ENCODE peak calls at places on chromosomes 7 and 10, in nine cellular contexts. K is heart left ventricle, W is psoas muscle, Z is left lung, P is brain microvascular endothelial cell, G is HCT116, I is colonic mucosa, Q is stomach, C is cardiac muscle cell. O is an unnamed sample.

GRCh38 chr7:79506481-79506880 is 53.0 kb upstream of the MAGI2 start:
- DNase-seq in K (no peak), W (no peak), Z (no peak), P (peak; percentile 37), G (no peak), I (no peak), Q (no peak), C (peak; percentile 73), O (no peak)

GRCh38 chr10:103677486-103677885 is 177.9 kb downstream of the SH3PXD2A start:
- DNase-seq in K (no peak), W (no peak), Z (no peak), P (no peak), G (no peak), I (no peak), Q (no peak), C (no peak), O (no peak)

GRCh38 chr10:95236068-95236903 is 42.2 kb downstream of the ACSM6 start:
- DNase-seq in K (no peak), W (no peak), Z (no peak), P (no peak), G (peak; percentile 68), I (no peak), Q (no peak), C (peak; percentile 37), O (no peak)

GRCh38 chr7:36820527-36821170 is 96.4 kb upstream of the AOAH start:
- DNase-seq in K (no peak), W (no peak), Z (no peak), P (no peak), G (no peak), I (no peak), Q (no peak), C (peak; percentile 90), O (no peak)

GRCh38 chr10:112949875-112950507 is at the start of gene TCF7L2:
- DNase-seq in K (peak; percentile 97), W (peak; percentile 97), Z (peak; percentile 96), P (peak; percentile 97), G (peak; percentile 100), I (peak; percentile 97), Q (peak; percentile 96), C (peak; percentile 99), O (peak; percentile 96)

GRCh38 chr7:48031111-48031510 is 2.2 kb upstream of the SUN3 start:
- DNase-seq in K (no peak), W (no peak), Z (no peak), P (no peak), G (no peak), I (no peak), Q (no peak), C (no peak), O (no peak)

GRCh38 chr10:69449841-69450240 is 1.4 kb upstream of the TSPAN15 start:
- DNase-seq in K (no peak), W (peak; percentile 66), Z (no peak), P (peak; percentile 43), G (peak; percentile 77), I (peak; percentile 86), Q (peak; percentile 69), C (peak; percentile 64), O (peak; percentile 60)

GRCh38 chr7:103668538-103668937 is 222.5 kb upstream of the SLC26A5 start:
- DNase-seq in K (no peak), W (no peak), Z (no peak), P (no peak), G (no peak), I (no peak), Q (no peak), C (no peak), O (no peak)

DNA sequence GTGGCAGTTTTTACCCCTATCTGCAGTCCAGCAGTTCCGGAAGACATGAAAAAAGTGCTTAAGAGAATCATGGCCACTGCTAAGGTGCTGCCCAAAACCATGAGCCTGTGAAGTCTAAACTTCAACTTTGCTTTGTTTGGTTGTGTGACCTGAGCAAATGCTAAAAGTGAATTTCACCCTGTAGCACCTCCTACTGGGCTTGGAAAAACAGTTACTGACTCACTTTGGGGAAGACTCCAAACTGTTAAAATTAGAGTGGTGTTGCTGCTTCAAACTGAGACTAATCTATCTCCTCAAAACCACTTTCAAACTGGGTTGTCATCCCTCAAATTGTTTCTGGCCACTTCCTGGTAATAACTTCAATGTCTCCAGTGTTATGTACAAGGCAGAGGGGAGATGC is 21.3 kb downstream of the MKX start:
- DNase-seq in K (no peak), W (no peak), Z (no peak), P (no peak), G (no peak), I (no peak), Q (no peak), C (no peak), O (no peak)
- H3K27ac ChIP-seq in K (no peak overlapping the region), W (no peak overlapping the region), Z (no peak overlapping the region), P (no peak overlapping the region), G (no peak overlapping the region), I (no peak overlapping the region), Q (no peak overlapping the region), C (no peak overlapping the region), O (no peak overlapping the region)

GRCh38 chr7:1569833-1570632 is at the start of gene PSMG3:
- DNase-seq in K (peak; percentile 96), W (peak; percentile 95), Z (peak; percentile 91), P (peak; percentile 80), G (peak; percentile 75), I (peak; percentile 90), Q (peak; percentile 94), C (peak; percentile 93), O (peak; percentile 67)

GRCh38 chr7:1569016-1569415 is 816 bp downstream of the PSMG3 start:
- DNase-seq in K (no peak), W (peak; percentile 58), Z (no peak), P (peak; percentile 43), G (no peak), I (peak; percentile 32), Q (no peak), C (peak; percentile 27), O (no peak)

GRCh38 chr7:1572111-1572510 is 2.3 kb upstream of the PSMG3 start:
- DNase-seq in K (no peak), W (no peak), Z (no peak), P (no peak), G (no peak), I (no peak), Q (no peak), C (no peak), O (no peak)

GRCh38 chr7:1569440-1569832 is 396 bp downstream of the PSMG3 start:
- DNase-seq in K (no peak), W (peak; percentile 50), Z (no peak), P (no peak), G (no peak), I (peak; percentile 33), Q (no peak), C (no peak), O (no peak)

GRCh38 chr7:1571261-1571650 is 1.4 kb upstream of the PSMG3 start:
- DNase-seq in K (no peak), W (peak; percentile 44), Z (no peak), P (peak; percentile 83), G (no peak), I (no peak), Q (no peak), C (peak; percentile 80), O (no peak)
- H3K27ac ChIP-seq in K (peak overlapping the region; percentile 96), W (peak overlapping the region; percentile 95), Z (peak overlapping the region; percentile 95), P (peak overlapping the region; percentile 95), G (peak overlapping the region; percentile 98), I (peak overlapping the region; percentile 96), Q (peak overlapping the region; percentile 93), C (no peak overlapping the region), O (no peak overlapping the region)

DNA sequence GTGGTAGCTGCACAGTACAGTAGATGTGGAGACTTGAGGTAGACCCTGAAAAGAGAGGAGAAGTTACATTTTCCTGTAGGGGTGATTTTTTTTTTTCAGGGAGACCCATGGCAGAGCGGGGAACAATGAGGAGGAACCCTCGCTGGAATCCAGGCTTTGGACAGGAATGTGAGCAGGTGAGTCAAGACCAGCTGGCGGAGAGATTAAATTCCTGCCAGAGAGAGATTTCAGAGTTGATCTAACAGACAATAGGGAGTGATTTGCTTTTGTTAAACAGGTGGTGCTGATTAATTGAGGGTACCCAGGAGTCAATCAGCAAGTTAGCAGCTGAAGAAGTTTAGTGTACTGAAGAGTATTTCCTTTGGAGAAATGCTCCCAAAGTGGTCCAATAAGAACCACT is 41.6 kb upstream of the MINDY3 start:
- DNase-seq in K (no peak), W (no peak), Z (no peak), P (no peak), G (no peak), I (no peak), Q (no peak), C (no peak), O (no peak)
- H3K27ac ChIP-seq in K (no peak overlapping the region), W (no peak overlapping the region), Z (no peak overlapping the region), P (no peak overlapping the region), G (no peak overlapping the region), I (no peak overlapping the region), Q (no peak overlapping the region), C (no peak overlapping the region), O (no peak overlapping the region)

GRCh38 chr7:104903044-104903443 is 111.0 kb upstream of the KMT2E start:
- DNase-seq in K (no peak), W (no peak), Z (no peak), P (no peak), G (no peak), I (no peak), Q (no peak), C (peak; percentile 58), O (no peak)

GRCh38 chr7:104901239-104901638 is 112.8 kb upstream of the KMT2E start:
- DNase-seq in K (no peak), W (no peak), Z (no peak), P (no peak), G (no peak), I (no peak), Q (no peak), C (no peak), O (no peak)

GRCh38 chr7:104902183-104902582 is 111.8 kb upstream of the KMT2E start:
- DNase-seq in K (no peak), W (no peak), Z (no peak), P (no peak), G (no peak), I (no peak), Q (no peak), C (no peak), O (no peak)

GRCh38 chr7:104898434-104898833 is 115.6 kb upstream of the KMT2E start:
- DNase-seq in K (no peak), W (no peak), Z (no peak), P (no peak), G (no peak), I (no peak), Q (no peak), C (no peak), O (no peak)

DNA sequence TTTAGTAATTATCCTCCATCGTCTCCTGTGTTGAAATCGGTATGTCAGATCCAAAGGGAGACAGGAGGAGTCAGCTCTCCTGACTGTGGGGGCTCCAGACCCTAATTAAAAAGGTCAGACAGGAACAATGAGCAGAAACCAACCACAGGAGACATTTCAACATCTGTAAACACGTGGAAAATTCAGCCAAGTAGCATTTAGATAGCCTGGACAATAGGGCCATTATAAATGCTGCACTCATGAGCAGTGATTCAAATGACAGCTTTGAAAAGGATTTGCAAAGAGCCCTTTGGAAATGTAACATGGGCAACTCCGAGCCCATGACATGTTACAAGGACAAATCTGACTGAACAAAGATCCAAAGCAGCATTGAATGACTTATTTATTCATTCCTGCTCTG is 113.5 kb upstream of the KMT2E start:
- DNase-seq in K (no peak), W (no peak), Z (no peak), P (no peak), G (no peak), I (no peak), Q (no peak), C (peak; percentile 56), O (peak; percentile 6)
- H3K27ac ChIP-seq in K (no peak overlapping the region), W (no peak overlapping the region), Z (no peak overlapping the region), P (no peak overlapping the region), G (no peak overlapping the region), I (no peak overlapping the region), Q (no peak overlapping the region), C (peak overlapping the region; percentile 47), O (peak overlapping the region; percentile 87)

O was measured in substantia nigra.